ENCODE peak calls at places on chromosomes 7 and 10, in eight cellular contexts. S, T, X, W, P, R, H and O are unnamed samples.

GRCh38 chr7:131302876-131303707 is 24.6 kb upstream of the MKLN1 start:
- DNase-seq in H (peak; percentile 73), S (peak; percentile 41), T (no peak), X (peak; percentile 65), W (peak; percentile 46), P (no peak), R (peak; percentile 25), O (peak; percentile 39)

GRCh38 chr7:142602756-142603155 is 146.5 kb upstream of the PRSS1 start:
- DNase-seq in H (no peak), X (no peak), T (no peak), W (no peak), P (no peak), S (no peak), R (no peak), O (no peak)

GRCh38 chr7:67309764-67310548 is 313.3 kb downstream of the TYW1 start:
- DNase-seq in R (no peak), H (no peak), P (no peak), W (no peak), X (no peak), S (no peak), T (no peak), O (no peak)

GRCh38 chr10:24552346-24553016 is 171.2 kb downstream of the ARHGAP21 start:
- DNase-seq in T (peak; percentile 23), X (peak; percentile 74), S (peak; percentile 80), R (peak; percentile 64), P (no peak), W (peak; percentile 84), H (peak; percentile 100), O (no peak)

GRCh38 chr10:97974526-97975525 is 55.6 kb downstream of the CRTAC1 start:
- DNase-seq in S (no peak), R (peak; percentile 64), H (peak; percentile 72), X (no peak), T (peak; percentile 13), P (no peak), W (no peak), O (peak; percentile 42)

GRCh38 chr7:114413741-114414140 is 874 bp upstream of the FOXP2 start:
- DNase-seq in S (no peak), P (no peak), R (no peak), W (no peak), X (no peak), H (no peak), T (no peak), O (no peak)

GRCh38 chr7:90320801-90321494 is at the start of gene FAM237B:
- DNase-seq in H (peak; percentile 77), W (no peak), P (no peak), X (no peak), S (no peak), T (peak; percentile 84), R (peak; percentile 64), O (no peak)

GRCh38 chr10:33241351-33241750 is 93.1 kb downstream of the NRP1 start:
- DNase-seq in X (no peak), S (no peak), R (no peak), W (no peak), H (no peak), T (no peak), P (no peak), O (no peak)

GRCh38 chr7:43164757-43165156 is 52.3 kb downstream of the HECW1 start:
- DNase-seq in H (no peak), R (no peak), P (no peak), W (no peak), T (no peak), S (no peak), X (peak; percentile 91), O (no peak)

GRCh38 chr10:89278034-89278535 is 23.8 kb upstream of the IFIT2 start:
- DNase-seq in W (no peak), X (peak; percentile 98), R (no peak), P (peak; percentile 79), T (peak; percentile 34), S (no peak), H (no peak), O (no peak)

GRCh38 chr7:135853499-135853898 is 104.9 kb upstream of the FAM180A start:
- DNase-seq in T (no peak), H (no peak), X (peak; percentile 76), P (no peak), S (no peak), W (no peak), R (no peak), O (no peak)

GRCh38 chr10:103557455-103557854 is 64.0 kb downstream of the NEURL1 start:
- DNase-seq in R (no peak), P (no peak), X (no peak), T (no peak), W (peak; percentile 63), S (no peak), H (no peak), O (no peak)
- H3K27me3 ChIP-seq in R (peaks cover 33% of the 10 kb centered on the region), P (peaks cover 2% of the 10 kb centered on the region), X (no peaks in the 10 kb centered on the region), T (peaks cover 9% of the 10 kb centered on the region), W (peaks cover 27% of the 10 kb centered on the region), S (no peaks in the 10 kb centered on the region), H (peaks cover 35% of the 10 kb centered on the region), O (no peaks in the 10 kb centered on the region)

GRCh38 chr7:30451539-30452277 is 26.9 kb downstream of the NOD1 start:
- DNase-seq in W (no peak), X (no peak), H (no peak), P (peak; percentile 57), R (no peak), S (no peak), T (no peak), O (no peak)

GRCh38 chr7:30450983-30451497 is 27.5 kb downstream of the NOD1 start:
- DNase-seq in T (peak; percentile 9), P (peak; percentile 49), W (no peak), R (no peak), H (no peak), X (no peak), S (no peak), O (no peak)

GRCh38 chr7:30452278-30452930 is 26.2 kb downstream of the NOD1 start:
- DNase-seq in H (no peak), X (no peak), S (no peak), W (no peak), P (peak; percentile 65), T (no peak), R (no peak), O (no peak)

GRCh38 chr7:30448461-30449189 is 30.0 kb downstream of the NOD1 start:
- DNase-seq in H (no peak), T (peak; percentile 63), R (no peak), S (no peak), X (no peak), W (peak; percentile 4), P (no peak), O (no peak)

DNA sequence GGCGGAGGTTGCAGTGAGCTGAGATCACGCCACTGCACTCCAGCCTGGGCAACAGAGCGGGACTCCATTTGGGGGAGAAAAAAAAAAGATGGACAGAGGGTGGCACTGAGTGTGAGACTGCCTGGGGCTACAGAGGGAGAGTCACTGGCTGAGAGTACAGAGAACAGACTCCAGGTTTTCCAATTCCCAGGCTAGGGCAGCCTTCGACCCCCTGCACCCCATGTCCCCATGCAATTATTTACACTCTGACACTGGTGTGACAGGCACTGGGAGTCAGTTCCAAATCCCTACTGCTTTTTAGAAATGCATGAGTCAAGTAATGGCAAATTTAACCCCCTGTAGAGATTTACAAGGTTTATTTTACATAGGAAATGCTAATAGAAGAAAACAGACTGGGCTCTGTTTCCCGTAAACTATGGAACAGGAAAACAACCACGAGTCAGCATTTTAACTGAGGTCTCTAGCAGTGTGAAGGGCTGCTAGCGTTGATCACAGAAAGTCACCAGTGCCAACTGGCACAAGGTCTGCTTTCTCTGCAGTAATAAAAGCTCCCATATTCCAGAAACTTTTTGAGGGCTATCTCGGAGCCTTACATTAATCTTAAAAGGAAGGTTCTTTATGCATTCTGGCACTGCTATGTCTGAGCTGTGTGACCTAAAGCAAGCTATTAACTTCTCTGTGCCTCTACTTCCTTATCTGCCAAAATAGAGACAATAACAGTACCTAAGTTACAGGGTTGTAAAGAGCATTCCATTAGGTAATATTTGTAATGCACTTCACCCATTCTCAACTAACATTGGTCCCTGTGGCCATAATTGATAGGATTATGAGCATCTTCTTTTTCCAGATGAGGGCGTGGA is 28.2 kb downstream of the NOD1 start:
- DNase-seq in S (no peak), T (no peak), W (no peak), P (peak; percentile 9), X (no peak), R (no peak), H (no peak), O (no peak)
- H3K27ac ChIP-seq in S (no peak overlapping the region), T (no peak overlapping the region), W (no peak overlapping the region), P (no peak overlapping the region), X (no peak overlapping the region), R (no peak overlapping the region), H (no peak overlapping the region), O (no peak overlapping the region)

GRCh38 chr7:108457871-108458270 is 1.6 kb upstream of the NRCAM start:
- DNase-seq in R (no peak), P (no peak), T (no peak), X (no peak), S (no peak), W (no peak), H (no peak), O (no peak)
- H3K27me3 ChIP-seq in R (peaks cover 55% of the 10 kb centered on the region), P (peaks cover 19% of the 10 kb centered on the region), T (peaks cover 39% of the 10 kb centered on the region), X (peaks cover 48% of the 10 kb centered on the region), S (no peaks in the 10 kb centered on the region), W (peaks cover 69% of the 10 kb centered on the region), H (peaks cover 38% of the 10 kb centered on the region), O (no peaks in the 10 kb centered on the region)

GRCh38 chr7:50674896-50675835 is 107.5 kb downstream of the GRB10 start:
- DNase-seq in W (no peak), X (no peak), H (peak; percentile 17), T (no peak), P (peak; percentile 65), R (no peak), S (no peak), O (no peak)

GRCh38 chr7:50676079-50676478 is 106.6 kb downstream of the GRB10 start:
- DNase-seq in T (no peak), S (no peak), R (no peak), P (peak; percentile 66), X (no peak), H (peak; percentile 24), W (no peak), O (no peak)

GRCh38 chr7:50672045-50672444 is 106.8 kb upstream of the DDC start:
- DNase-seq in P (no peak), T (no peak), X (no peak), H (no peak), R (no peak), S (no peak), W (no peak), O (no peak)

GRCh38 chr7:50673096-50673495 is 107.9 kb upstream of the DDC start:
- DNase-seq in T (no peak), S (no peak), W (no peak), P (no peak), R (no peak), H (no peak), X (no peak), O (no peak)

GRCh38 chr7:50674299-50674698 is 108.4 kb downstream of the GRB10 start:
- DNase-seq in S (no peak), R (no peak), W (no peak), T (no peak), H (no peak), P (no peak), X (no peak), O (no peak)
- H3K27ac ChIP-seq in S (no peak overlapping the region), R (no peak overlapping the region), W (no peak overlapping the region), T (no peak overlapping the region), H (no peak overlapping the region), P (peak overlapping the region; percentile 70), X (no peak overlapping the region), O (no peak overlapping the region)

GRCh38 chr10:85170026-85170425 is 841.6 kb downstream of the CCSER2 start:
- DNase-seq in S (no peak), H (no peak), P (no peak), R (no peak), X (no peak), W (no peak), T (no peak), O (no peak)

GRCh38 chr10:85168287-85168686 is 839.9 kb downstream of the CCSER2 start:
- DNase-seq in T (no peak), S (no peak), H (no peak), W (no peak), X (no peak), P (no peak), R (no peak), O (no peak)
- H3K27me3 ChIP-seq in T (no peaks in the 10 kb centered on the region), S (no peaks in the 10 kb centered on the region), H (no peaks in the 10 kb centered on the region), W (no peaks in the 10 kb centered on the region), X (no peaks in the 10 kb centered on the region), P (no peaks in the 10 kb centered on the region), R (no peaks in the 10 kb centered on the region), O (peaks cover 8% of the 10 kb centered on the region)